ENCODE peak calls at places on chromosomes 2 and 18, in four cellular contexts. R is nephron progenitor cell, P is MCF 10A, I is IMR-90. M is an unnamed sample.
A peak's percentile ranks its signal among the peaks of the same experiment; 100 is the strongest.

GRCh38 chr2:101788995-101789970 is 91.8 kb downstream of the MAP4K4 start:
- DNase-seq in P (no peak), I (peak; percentile 44), R (no peak), M (peak; percentile 36)

GRCh38 chr2:63669596-63669995 is 80.8 kb downstream of the MDH1 start:
- DNase-seq in I (peak; percentile 68), P (no peak), R (no peak), M (peak; percentile 20)

GRCh38 chr2:236236559-236237450 is 27.4 kb downstream of the ASB18 start:
- DNase-seq in I (no peak), P (no peak), R (peak; percentile 32), M (no peak)

GRCh38 chr2:17470855-17471641 is 47.2 kb downstream of the RAD51AP2 start:
- DNase-seq in P (peak; percentile 76), R (peak; percentile 4), I (peak; percentile 40), M (peak; percentile 74)

GRCh38 chr2:169294001-169294675 is 68.2 kb downstream of the LRP2 start:
- DNase-seq in R (no peak), I (no peak), P (no peak), M (no peak)

GRCh38 chr2:71190959-71191943 is 35.7 kb downstream of the PAIP2B start:
- DNase-seq in I (peak; percentile 9), R (no peak), P (peak; percentile 43), M (peak; percentile 37)

GRCh38 chr2:229900012-229900411 is 21.8 kb downstream of the TRIP12 start:
- DNase-seq in I (no peak), R (no peak), P (no peak), M (no peak)

GRCh38 chr2:192151848-192152247 is 42.9 kb downstream of the TMEFF2 start:
- DNase-seq in I (peak; percentile 74), R (no peak), P (no peak), M (peak; percentile 62)

GRCh38 chr2:120948662-120949011 is 213.0 kb downstream of the GLI2 start:
- DNase-seq in P (no peak), I (no peak), R (no peak), M (no peak)

GRCh38 chr2:34447097-34447496 is 848.0 kb upstream of the FAM98A start:
- DNase-seq in R (no peak), I (no peak), P (no peak), M (no peak)

GRCh38 chr2:58638256-58638795 is 397.2 kb upstream of the FANCL start:
- DNase-seq in I (no peak), R (no peak), P (peak; percentile 17), M (no peak)

GRCh38 chr2:196166876-196167275 is 4.5 kb downstream of the STK17B start:
- DNase-seq in P (peak; percentile 63), R (no peak), I (peak; percentile 87), M (peak; percentile 61)

GRCh38 chr2:8806885-8807701 is 30.3 kb downstream of the KIDINS220 start:
- DNase-seq in R (no peak), I (no peak), P (no peak), M (no peak)

GRCh38 chr2:219099319-219099718 is 38.6 kb upstream of the IHH start:
- DNase-seq in P (no peak), I (peak; percentile 80), R (no peak), M (no peak)

GRCh38 chr2:168348076-168348475 is 100.7 kb upstream of the STK39 start:
- DNase-seq in I (peak; percentile 24), P (peak; percentile 44), R (peak; percentile 19), M (peak; percentile 72)

GRCh38 chr2:67272195-67272594 is 124.9 kb upstream of the ETAA1 start:
- DNase-seq in P (no peak), I (peak; percentile 66), R (no peak), M (peak; percentile 49)

GRCh38 chr2:157596992-157597681 is 31.5 kb downstream of the ACVR1C start:
- DNase-seq in P (no peak), R (peak; percentile 68), I (peak; percentile 1), M (peak; percentile 17)

GRCh38 chr18:56217406-56217805 is 421.0 kb downstream of the TXNL1 start:
- DNase-seq in P (no peak), R (no peak), I (peak; percentile 60), M (peak; percentile 17)

GRCh38 chr2:64523667-64524603 is at the start of gene AFTPH:
- DNase-seq in R (peak; percentile 98), P (peak; percentile 99), I (peak; percentile 98), M (peak; percentile 98)

GRCh38 chr18:10006261-10006903 is 92.6 kb downstream of the VAPA start:
- DNase-seq in I (peak; percentile 28), P (peak; percentile 27), R (no peak), M (peak; percentile 56)
- TF ChIP-seq CTCF in I (peak; percentile 37), P (peak; percentile 16), R (no peak), M (peak; percentile 21)

GRCh38 chr2:20051518-20052228 is at the start of gene LAPTM4A:
- DNase-seq in R (peak; percentile 97), I (peak; percentile 100), P (peak; percentile 100), M (peak; percentile 100)
- TF ChIP-seq CTCF in R (no peak), I (no peak), P (no peak), M (no peak)

GRCh38 chr2:113083311-113083710 is 15.5 kb downstream of the IL1F10 start:
- DNase-seq in I (no peak), R (no peak), P (no peak), M (no peak)

GRCh38 chr2:113088173-113088992 is 20.6 kb downstream of the IL1F10 start:
- DNase-seq in P (no peak), I (no peak), R (no peak), M (no peak)

GRCh38 chr2:113081458-113082210 is 13.9 kb downstream of the IL1F10 start:
- DNase-seq in P (no peak), R (no peak), I (no peak), M (no peak)

GRCh38 chr2:113084249-113085000 is 16.7 kb downstream of the IL1F10 start:
- DNase-seq in I (no peak), R (no peak), P (peak; percentile 38), M (peak; percentile 18)

DNA sequence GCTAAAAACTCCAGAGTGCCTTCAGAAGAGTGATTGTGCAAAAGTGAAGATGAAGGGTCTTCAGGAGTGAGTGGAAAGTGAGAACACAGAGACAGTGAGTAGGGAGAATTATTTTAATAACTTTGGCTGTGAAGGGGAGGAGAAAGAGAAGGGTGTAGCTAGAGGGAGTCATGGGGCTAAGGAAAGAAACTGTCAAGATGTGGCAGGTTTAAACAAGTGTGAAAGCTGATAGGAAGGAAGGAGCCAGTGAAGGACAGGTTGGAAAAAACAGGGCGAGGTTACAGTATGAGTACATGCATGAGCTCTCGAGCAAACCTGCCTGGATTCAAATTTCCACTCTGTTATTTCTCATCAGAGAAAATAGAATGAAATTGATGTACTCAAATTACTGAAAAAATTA is 17.8 kb downstream of the IL1F10 start:
- DNase-seq in P (peak; percentile 52), I (no peak), R (no peak), M (no peak)
- TF ChIP-seq CTCF in P (no peak), I (no peak), R (no peak), M (no peak)

GRCh38 chr2:217964658-217965161 is 38.1 kb downstream of the TNS1 start:
- DNase-seq in I (no peak), R (peak; percentile 22), P (no peak), M (no peak)
- TF ChIP-seq CTCF in I (no peak), R (no peak), P (no peak), M (no peak)